ENCODE peak calls at places on chromosome 3, in ten cellular contexts. K is esophagus squamous epithelium; O is activated B cell treated with CpG ODN at 0.5 μM for 24 hours; S is adrenal gland; Q is stomach; G is tibial nerve; A is foreskin fibroblast; C is CD4-positive, alpha-beta T cell; R is GM06990; U is Peyer's patch. N is an unnamed sample.

GRCh38 chr3:50531201-50531600 is 27.8 kb upstream of the CACNA2D2 start:
- DNase-seq in G (no peak), A (no peak), R (no peak), U (no peak), C (no peak), S (no peak), Q (no peak), O (no peak), K (no peak), N (no peak)

GRCh38 chr3:52270252-52270754 is 8.1 kb downstream of the WDR82 start:
- DNase-seq in U (no peak), S (no peak), C (no peak), A (no peak), R (no peak), K (no peak), G (no peak), O (no peak), Q (no peak), N (no peak)

GRCh38 chr3:15113468-15113867 is 14.5 kb upstream of the RBSN start:
- DNase-seq in G (no peak), K (no peak), C (no peak), Q (no peak), R (no peak), U (no peak), S (no peak), A (no peak), O (no peak), N (no peak)

GRCh38 chr3:23806322-23807160 is 786 bp downstream of the UBE2E1 start:
- DNase-seq in K (no peak), Q (no peak), O (peak; percentile 28), R (peak; percentile 30), C (peak; percentile 6), S (peak; percentile 29), U (peak; percentile 46), A (no peak), G (peak; percentile 21), N (no peak)

GRCh38 chr3:193662757-193663322 is 69.8 kb downstream of the OPA1 start:
- DNase-seq in K (no peak), G (no peak), C (no peak), Q (no peak), U (no peak), S (peak; percentile 21), R (no peak), A (no peak), O (no peak), N (no peak)

GRCh38 chr3:42210731-42211130 is 55.3 kb downstream of the CCK start:
- DNase-seq in C (no peak), A (no peak), K (no peak), R (no peak), Q (no peak), O (no peak), S (no peak), G (no peak), U (no peak), N (no peak)

GRCh38 chr3:31449318-31449717 is 83.4 kb upstream of the STT3B start:
- DNase-seq in K (no peak), Q (no peak), G (no peak), U (no peak), O (no peak), A (no peak), R (peak; percentile 16), S (no peak), C (no peak), N (no peak)

GRCh38 chr3:5309181-5309580 is 121.7 kb downstream of the EDEM1 start:
- DNase-seq in U (no peak), A (no peak), Q (no peak), G (no peak), S (no peak), R (no peak), K (no peak), O (no peak), C (no peak), N (no peak)

GRCh38 chr3:133475245-133476010 is 75.6 kb downstream of the BFSP2 start:
- DNase-seq in R (peak; percentile 71), Q (no peak), G (peak; percentile 15), U (peak; percentile 60), C (no peak), A (no peak), S (no peak), O (no peak), K (no peak), N (no peak)

DNA sequence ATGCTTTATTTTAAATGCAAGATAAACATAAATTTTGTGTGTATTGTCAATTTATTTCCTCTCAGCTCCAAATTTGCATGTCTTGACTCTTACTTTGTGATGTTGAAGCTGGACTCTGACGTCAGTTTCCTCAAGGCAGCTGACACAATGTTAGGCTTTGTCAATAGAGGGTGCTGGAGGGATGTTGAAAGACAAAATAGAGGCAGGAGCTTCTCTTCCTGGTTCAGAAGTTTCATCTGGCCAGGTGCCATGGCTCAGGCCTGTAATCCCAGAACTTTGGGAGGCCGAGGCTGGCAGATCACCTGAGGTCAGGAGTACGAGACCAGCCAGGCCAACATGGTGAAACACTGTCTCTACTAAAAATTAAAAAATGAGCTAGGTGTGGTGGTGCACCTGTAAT is 408.6 kb downstream of the GBE1 start:
- DNase-seq in R (no peak), Q (no peak), U (no peak), S (no peak), K (no peak), O (no peak), A (no peak), C (no peak), G (no peak), N (no peak)
- TF ChIP-seq CTCF in R (no peak), Q (no peak), U (no peak), S (no peak), K (no peak), O (no peak), A (no peak), C (no peak), G (no peak), N (no peak)

DNA sequence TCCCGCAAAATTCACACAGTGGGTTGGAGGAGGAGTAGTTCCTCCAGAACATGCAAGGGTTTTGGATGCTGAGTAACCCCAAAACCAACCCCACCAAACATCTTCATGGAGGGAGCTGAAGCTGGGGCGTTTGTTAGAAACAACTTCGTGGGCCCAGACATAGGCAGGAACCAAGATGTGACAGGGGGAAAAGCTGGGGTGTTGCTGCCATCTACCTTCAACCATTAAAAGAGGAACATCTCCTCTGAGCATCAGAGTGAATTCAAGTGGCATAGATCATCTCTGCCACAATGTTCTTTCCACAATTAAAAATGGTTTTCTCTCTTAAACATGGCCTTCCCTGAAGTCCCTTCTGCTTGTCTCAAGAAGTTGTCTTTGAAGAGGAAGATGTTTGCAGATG is 20.5 kb downstream of the SIDT1 start:
- DNase-seq in Q (no peak), O (no peak), K (no peak), A (no peak), U (no peak), S (no peak), C (peak; percentile 11), R (no peak), G (no peak), N (no peak)
- TF ChIP-seq CTCF in Q (no peak), O (no peak), K (no peak), A (no peak), U (peak; percentile 13), S (no peak), C (peak; percentile 38), R (peak; percentile 34), G (no peak), N (no peak)

GRCh38 chr3:45940781-45941365 is 2.4 kb upstream of the CXCR6 start:
- DNase-seq in Q (no peak), O (no peak), K (no peak), R (no peak), A (no peak), U (no peak), S (no peak), G (no peak), C (no peak), N (no peak)

GRCh38 chr3:45938858-45939257 is 4.4 kb upstream of the CXCR6 start:
- DNase-seq in S (peak; percentile 88), K (peak; percentile 29), R (peak; percentile 60), C (peak; percentile 81), Q (peak; percentile 91), O (peak; percentile 55), U (peak; percentile 91), A (peak; percentile 85), G (peak; percentile 95), N (peak; percentile 89)

GRCh38 chr3:45940004-45940780 is 3.1 kb upstream of the CXCR6 start:
- DNase-seq in Q (no peak), R (no peak), S (no peak), U (no peak), C (no peak), K (no peak), G (no peak), O (no peak), A (no peak), N (no peak)

GRCh38 chr3:45938043-45938435 is 5.2 kb upstream of the CXCR6 start:
- DNase-seq in A (no peak), C (no peak), R (no peak), K (no peak), G (no peak), O (no peak), Q (no peak), U (no peak), S (no peak), N (no peak)

GRCh38 chr3:45939341-45939771 is 3.9 kb upstream of the CXCR6 start:
- DNase-seq in C (no peak), O (no peak), G (no peak), U (no peak), A (no peak), Q (no peak), K (no peak), S (no peak), R (no peak), N (no peak)
- TF ChIP-seq CTCF in C (no peak), O (no peak), G (no peak), U (no peak), A (no peak), Q (no peak), K (no peak), S (no peak), R (no peak), N (no peak)

GRCh38 chr3:186717039-186717457 is at the start of gene KNG1:
- DNase-seq in Q (no peak), C (no peak), G (no peak), A (no peak), K (no peak), R (no peak), S (no peak), U (no peak), O (no peak), N (no peak)

GRCh38 chr3:186719945-186720739 is 3.0 kb downstream of the KNG1 start:
- DNase-seq in K (no peak), G (no peak), U (no peak), O (no peak), S (no peak), Q (no peak), R (no peak), A (no peak), C (no peak), N (no peak)

GRCh38 chr3:186724911-186725310 is 7.8 kb downstream of the KNG1 start:
- DNase-seq in C (no peak), G (no peak), R (no peak), U (no peak), Q (no peak), S (no peak), K (no peak), A (no peak), O (no peak), N (no peak)

DNA sequence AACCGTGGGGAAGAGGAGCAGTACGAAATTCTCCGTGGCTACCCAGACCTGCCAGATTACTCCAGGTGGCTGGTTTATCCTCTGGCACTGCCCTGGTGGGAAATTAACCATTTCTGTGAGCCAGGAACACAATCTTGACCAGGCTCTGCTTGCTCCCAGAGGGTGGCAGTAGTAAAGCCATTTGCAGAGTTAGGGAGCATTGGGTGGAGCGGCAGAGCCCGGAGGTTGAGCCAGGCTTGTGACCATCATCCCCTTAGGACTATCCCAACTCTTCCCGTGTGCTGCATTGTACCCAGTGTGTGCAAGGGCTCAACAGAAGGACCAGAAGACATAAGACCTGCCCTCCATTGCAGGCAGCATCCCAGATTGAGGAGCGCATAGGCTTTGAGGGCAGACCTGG is 5.3 kb downstream of the KNG1 start:
- DNase-seq in O (no peak), G (no peak), S (no peak), Q (no peak), C (no peak), K (no peak), U (no peak), R (no peak), A (no peak), N (no peak)
- TF ChIP-seq CTCF in O (no peak), G (no peak), S (no peak), Q (no peak), C (no peak), K (no peak), U (peak; percentile 47), R (peak; percentile 18), A (peak; percentile 27), N (no peak)

N was measured in omental fat pad.